ENCODE peak calls at places on chromosomes 2 and 18, in five cellular contexts. V, J, C, K and H are unnamed samples.

GRCh38 chr2:147076634-147077033 is 768.2 kb upstream of the ACVR2A start:
- DNase-seq in V (no peak), J (no peak), C (no peak), K (no peak), H (no peak)

GRCh38 chr2:72993147-72993546 is 75.8 kb downstream of the EMX1 start:
- DNase-seq in V (peak), J (peak), C (peak), K (peak), H (peak)

GRCh38 chr2:151367571-151367970 is 10.2 kb downstream of the TNFAIP6 start:
- DNase-seq in V (no peak), J (no peak), C (no peak), K (no peak), H (no peak)

GRCh38 chr2:189798312-189799029 is 14.2 kb downstream of the PMS1 start:
- DNase-seq in V (no peak), J (no peak), C (peak), K (no peak), H (peak)

GRCh38 chr2:208722737-208723136 is 316.1 kb downstream of the PTH2R start:
- DNase-seq in V (no peak), J (no peak), C (no peak), K (no peak), H (no peak)

GRCh38 chr18:10907749-10908148 is 241.6 kb downstream of the PIEZO2 start:
- DNase-seq in V (no peak), J (no peak), C (no peak), K (no peak), H (no peak)

GRCh38 chr18:6682437-6683111 is 46.9 kb upstream of the ARHGAP28 start:
- DNase-seq in V (no peak), J (no peak), C (no peak), K (no peak), H (no peak)

GRCh38 chr2:51960846-51961335 is 929.0 kb upstream of the NRXN1 start:
- DNase-seq in V (no peak), J (no peak), C (no peak), K (no peak), H (no peak)

GRCh38 chr2:199431748-199432213 is 26.0 kb downstream of the SATB2 start:
- DNase-seq in V (no peak), J (no peak), C (peak), K (no peak), H (no peak)

GRCh38 chr2:65749549-65749948 is 317.1 kb upstream of the SPRED2 start:
- DNase-seq in V (no peak), J (no peak), C (no peak), K (no peak), H (no peak)

GRCh38 chr2:16226942-16227664 is 286.8 kb downstream of the MYCN start:
- DNase-seq in V (peak), J (no peak), C (no peak), K (no peak), H (no peak)

GRCh38 chr2:145731467-145731866 is 1211.5 kb upstream of the ZEB2 start:
- DNase-seq in V (no peak), J (no peak), C (no peak), K (no peak), H (no peak)

GRCh38 chr2:152126664-152127063 is 27.8 kb upstream of the CACNB4 start:
- DNase-seq in V (no peak), J (no peak), C (peak), K (no peak), H (no peak)

GRCh38 chr18:62715829-62716678 is 713 bp downstream of the PHLPP1 start:
- DNase-seq in V (peak), J (peak), C (peak), K (peak), H (peak)

DNA sequence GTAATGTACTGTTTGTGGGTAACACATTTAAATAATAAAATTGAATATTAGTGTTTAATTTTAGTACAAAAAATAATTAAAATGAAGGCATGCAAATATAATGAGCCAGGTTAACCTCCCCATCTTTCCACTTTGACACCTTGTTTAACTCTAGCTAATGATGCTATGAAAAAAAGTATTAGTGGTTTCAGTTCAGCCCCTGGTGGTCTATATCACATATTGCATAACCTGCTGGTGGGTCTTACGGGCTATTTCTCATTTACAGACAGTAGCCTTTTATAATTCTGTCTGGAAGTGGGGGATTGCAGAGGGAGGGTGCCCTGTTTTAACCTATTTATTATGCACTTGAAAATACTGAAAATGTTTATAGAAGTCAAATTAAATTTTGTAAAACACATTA is 380.9 kb downstream of the MTX2 start:
- DNase-seq in V (no peak), J (no peak), C (no peak), K (no peak), H (no peak)
- TF ChIP-seq CTCF in V (no peak), J (peak), C (no peak), K (no peak), H (no peak)

GRCh38 chr18:33316146-33316587 is 124.4 kb downstream of the CCDC178 start:
- DNase-seq in V (no peak), J (no peak), C (no peak), K (no peak), H (no peak)
- TF ChIP-seq CTCF in V (no peak), J (no peak), C (no peak), K (no peak), H (no peak)

GRCh38 chr2:206502729-206503128 is 59.4 kb downstream of the ADAM23 start:
- DNase-seq in V (no peak), J (no peak), C (no peak), K (no peak), H (no peak)
- TF ChIP-seq CTCF in V (no peak), J (no peak), C (no peak), K (no peak), H (no peak)

DNA sequence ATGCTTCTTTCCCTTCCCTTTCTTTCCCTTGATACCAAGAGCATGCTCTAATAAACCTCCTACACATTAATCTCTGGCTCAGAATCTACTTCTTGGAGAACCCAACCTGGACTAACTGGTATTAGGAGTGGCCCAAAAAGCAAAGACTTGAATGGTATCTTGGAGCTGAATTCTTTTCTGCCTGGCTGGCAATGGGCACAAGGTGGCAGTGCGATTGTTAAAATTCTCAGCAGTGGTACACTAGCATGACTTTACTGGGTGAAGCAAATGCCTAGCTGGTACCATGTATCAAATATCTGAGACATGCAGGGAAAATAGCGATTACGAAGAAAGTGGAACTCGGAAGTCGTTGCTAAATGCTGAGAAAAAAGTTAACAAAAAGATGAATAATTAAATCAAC is 376.1 kb downstream of the XIRP2 start:
- DNase-seq in V (no peak), J (no peak), C (peak), K (no peak), H (no peak)
- TF ChIP-seq CTCF in V (no peak), J (no peak), C (no peak), K (no peak), H (no peak)

GRCh38 chr2:219638948-219639341 is 11.5 kb downstream of the SLC4A3 start:
- DNase-seq in V (no peak), J (no peak), C (no peak), K (no peak), H (no peak)

GRCh38 chr2:219636941-219637841 is 9.8 kb downstream of the SLC4A3 start:
- DNase-seq in V (no peak), J (no peak), C (no peak), K (no peak), H (peak)

GRCh38 chr2:219639356-219639755 is 11.9 kb downstream of the SLC4A3 start:
- DNase-seq in V (no peak), J (no peak), C (no peak), K (peak), H (no peak)

GRCh38 chr2:219637842-219638185 is 10.4 kb downstream of the SLC4A3 start:
- DNase-seq in V (no peak), J (no peak), C (no peak), K (peak), H (no peak)

DNA sequence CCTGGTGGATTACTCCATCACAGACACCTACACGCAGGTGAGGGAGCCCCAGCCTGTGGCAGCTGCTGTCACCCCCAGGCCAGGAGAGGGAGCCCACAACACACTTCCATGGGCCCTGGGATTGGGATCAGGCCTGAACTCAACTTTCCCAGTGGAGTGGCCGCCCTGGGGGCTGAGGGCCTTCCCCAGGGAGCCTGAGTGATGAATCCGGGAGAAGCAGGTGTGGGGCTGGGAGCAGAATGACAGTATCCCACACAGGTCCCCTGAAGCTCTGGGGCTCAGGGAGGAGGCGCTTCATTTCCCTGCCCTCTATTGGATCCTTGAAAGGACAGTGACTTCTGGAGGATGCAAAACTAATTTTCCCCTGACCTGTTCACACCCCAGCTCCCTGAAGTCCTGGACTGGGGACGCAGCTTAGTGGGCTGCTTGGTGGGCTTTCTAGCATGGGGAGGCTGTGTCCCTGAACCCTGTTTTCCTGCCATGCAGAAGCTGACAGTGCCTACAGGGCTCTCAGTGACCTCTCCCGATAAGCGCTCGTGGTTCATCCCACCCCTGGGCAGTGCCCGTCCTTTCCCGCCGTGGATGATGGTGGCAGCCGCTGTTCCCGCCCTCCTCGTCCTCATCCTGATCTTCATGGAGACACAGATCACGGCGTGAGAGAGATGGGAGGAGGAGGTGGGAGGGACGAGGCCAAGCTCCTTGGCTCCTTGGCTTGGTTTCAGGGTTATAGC is 11.0 kb downstream of the SLC4A3 start:
- DNase-seq in V (no peak), J (peak), C (no peak), K (peak), H (peak)
- TF ChIP-seq CTCF in V (no peak), J (no peak), C (no peak), K (no peak), H (no peak)

DNA sequence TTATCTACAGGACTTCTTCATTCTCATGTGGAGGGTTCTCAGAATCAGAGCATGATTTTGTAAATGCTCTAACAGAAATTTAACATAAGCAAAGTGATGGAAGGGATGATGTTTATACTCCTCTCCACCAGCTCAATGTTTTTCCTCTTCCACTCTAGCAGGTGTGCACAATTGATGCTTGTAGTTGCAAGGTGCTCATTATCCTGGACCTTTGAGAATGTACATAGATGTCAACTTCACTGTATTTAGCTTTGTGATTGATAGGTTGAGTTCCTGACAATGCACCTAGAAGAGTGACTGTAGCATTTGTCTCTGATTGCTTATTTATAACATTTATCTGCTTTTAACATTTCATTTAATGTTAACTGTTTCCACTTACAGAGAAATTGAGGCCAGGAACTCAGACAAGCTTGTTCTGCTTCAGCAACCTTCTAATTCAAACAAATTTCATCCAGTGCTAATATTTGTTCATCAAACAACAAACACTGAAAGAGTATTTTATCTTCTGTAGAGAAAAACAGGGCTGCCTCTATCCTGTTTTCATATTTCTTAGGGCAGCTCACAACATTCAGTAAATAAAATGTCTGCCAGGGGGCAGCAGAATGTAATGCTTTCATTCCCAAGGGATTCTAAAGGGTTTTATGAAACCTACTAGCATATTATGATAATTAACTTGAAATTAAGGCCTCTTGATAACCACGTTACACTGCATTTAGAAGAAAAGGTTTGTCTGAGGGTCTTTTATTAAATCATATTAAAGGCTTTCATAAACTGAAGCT is 127.9 kb upstream of the NOL4 start:
- DNase-seq in V (peak), J (no peak), C (no peak), K (no peak), H (no peak)
- TF ChIP-seq CTCF in V (peak), J (no peak), C (no peak), K (no peak), H (no peak)

GRCh38 chr2:228699400-228699799 is 517.9 kb upstream of the SPHKAP start:
- DNase-seq in V (no peak), J (no peak), C (no peak), K (no peak), H (no peak)
- TF ChIP-seq CTCF in V (no peak), J (no peak), C (no peak), K (no peak), H (no peak)

GRCh38 chr18:3479978-3480377 is 30.0 kb downstream of the TGIF1 start:
- DNase-seq in V (no peak), J (no peak), C (no peak), K (no peak), H (no peak)

GRCh38 chr18:3482258-3482657 is 32.3 kb downstream of the TGIF1 start:
- DNase-seq in V (no peak), J (no peak), C (no peak), K (no peak), H (no peak)

GRCh38 chr18:3478262-3478978 is 28.4 kb downstream of the TGIF1 start:
- DNase-seq in V (no peak), J (no peak), C (no peak), K (no peak), H (no peak)

GRCh38 chr18:3480827-3481226 is 30.9 kb downstream of the TGIF1 start:
- DNase-seq in V (no peak), J (no peak), C (no peak), K (no peak), H (no peak)

DNA sequence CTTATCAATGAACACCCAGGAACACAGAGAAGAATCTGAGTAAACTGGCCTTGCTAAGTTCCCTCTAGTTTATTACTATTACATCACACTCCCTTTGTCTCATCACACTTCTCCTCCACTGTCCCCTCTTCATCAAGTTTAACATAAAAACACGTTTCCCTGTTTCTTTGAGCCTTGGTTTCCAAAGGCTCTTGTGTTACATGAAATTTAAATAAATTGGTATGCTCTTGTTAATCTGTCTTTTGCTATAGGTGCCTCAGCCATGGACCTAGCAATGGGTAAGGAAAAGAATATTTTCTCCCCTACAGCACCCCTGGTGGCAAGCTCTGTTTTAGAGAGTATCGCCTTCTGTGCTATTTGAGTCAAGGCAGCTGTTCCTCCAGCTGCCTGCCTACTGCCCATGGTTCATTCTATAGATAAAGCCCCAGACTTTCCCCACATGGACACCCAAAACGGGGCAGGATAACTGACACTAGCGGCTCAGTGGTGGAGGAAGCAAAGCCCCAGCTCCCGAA is 31.8 kb downstream of the TGIF1 start:
- DNase-seq in V (no peak), J (no peak), C (no peak), K (no peak), H (peak)
- TF ChIP-seq CTCF in V (peak), J (peak), C (peak), K (no peak), H (peak)

GRCh38 chr2:29106980-29107388 is 8.2 kb upstream of the CLIP4 start:
- DNase-seq in V (no peak), J (no peak), C (no peak), K (no peak), H (no peak)
- TF ChIP-seq CTCF in V (no peak), J (no peak), C (no peak), K (no peak), H (no peak)

DNA sequence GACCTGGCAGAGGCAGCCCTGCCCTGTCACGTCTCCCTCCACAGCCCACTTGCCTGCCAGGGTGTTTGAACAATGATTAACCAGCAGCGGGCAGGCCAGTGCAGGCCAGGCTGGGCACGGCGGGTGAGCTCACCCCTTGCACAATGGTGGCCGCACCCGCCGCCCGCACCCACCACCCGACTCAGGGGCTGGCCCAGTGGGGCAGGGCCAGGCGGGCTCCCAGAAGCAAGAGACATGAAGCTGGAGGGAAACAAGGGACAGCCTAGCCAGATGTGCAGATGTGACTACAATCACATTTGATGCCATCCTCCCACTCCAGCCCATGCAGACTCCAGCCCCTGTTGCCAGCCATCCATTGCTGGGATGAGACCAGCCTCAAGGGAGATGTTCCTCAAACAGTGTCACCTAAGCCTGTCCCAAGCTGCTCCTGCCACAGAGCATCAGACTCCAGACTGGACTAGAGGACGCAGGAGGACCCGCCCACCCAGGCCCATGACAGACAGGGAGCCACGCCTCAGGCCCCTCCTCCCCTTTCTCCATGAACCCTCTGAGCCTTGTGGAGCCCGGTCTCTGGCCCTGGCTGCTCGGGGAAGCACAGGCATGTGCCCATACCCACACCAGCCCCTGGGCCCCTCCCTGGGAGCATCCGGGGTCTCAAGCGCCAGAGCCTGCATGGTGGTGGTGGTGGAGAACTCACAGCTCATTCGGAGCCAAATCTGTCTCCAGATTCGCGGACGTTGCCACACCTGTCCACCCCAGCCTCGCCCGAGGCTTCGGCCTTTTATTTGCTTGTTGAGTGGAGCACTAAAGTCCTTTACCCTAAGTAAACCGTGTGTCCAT is 45.0 kb downstream of the SDC1 start:
- DNase-seq in V (no peak), J (no peak), C (peak), K (peak), H (no peak)
- TF ChIP-seq CTCF in V (no peak), J (no peak), C (no peak), K (no peak), H (no peak)